ENCODE peak calls at places on chromosomes 4 and X, in nine cellular contexts. One of them, this sample, is unnamed.

GRCh38 chr4:57850141-57850540 is 740.0 kb upstream of the IGFBP7 start:
- DNase-seq in RWPE1: no peak
- DNase-seq in stimulated activated CD4-positive, alpha-beta T cell treated with anti-CD3 and anti-CD28 coated beads, Interleukin-15, amount 100 ng/mL, for 1 hour: no peak
- DNase-seq in AG04450: no peak
- DNase-seq in activated T-cell treated with anti-CD3 and anti-CD28 coated beads for 1 hour: no peak
- DNase-seq in memory B cell: no peak
- DNase-seq in neuronal stem cell: no peak
- DNase-seq in AG08396: no peak
- DNase-seq in HL-60: no peak
- DNase-seq in this sample: no peak

GRCh38 chr4:121411151-121411744 is 30.4 kb upstream of the QRFPR start:
- DNase-seq in RWPE1: no peak
- DNase-seq in activated T-cell treated with anti-CD3 and anti-CD28 coated beads for 1 hour: no peak
- DNase-seq in stimulated activated CD4-positive, alpha-beta T cell treated with anti-CD3 and anti-CD28 coated beads, Interleukin-15, amount 100 ng/mL, for 1 hour: no peak
- DNase-seq in memory B cell: no peak
- DNase-seq in AG08396: no peak
- DNase-seq in neuronal stem cell: no peak
- DNase-seq in HL-60: no peak
- DNase-seq in AG04450: no peak
- DNase-seq in this sample: no peak

GRCh38 chr4:110088670-110089069 is 109.7 kb downstream of the ELOVL6 start:
- DNase-seq in AG08396: no peak
- DNase-seq in activated T-cell treated with anti-CD3 and anti-CD28 coated beads for 1 hour: no peak
- DNase-seq in AG04450: peak; percentile 26
- DNase-seq in memory B cell: no peak
- DNase-seq in neuronal stem cell: no peak
- DNase-seq in HL-60: no peak
- DNase-seq in stimulated activated CD4-positive, alpha-beta T cell treated with anti-CD3 and anti-CD28 coated beads, Interleukin-15, amount 100 ng/mL, for 1 hour: no peak
- DNase-seq in RWPE1: no peak
- DNase-seq in this sample: no peak

GRCh38 chrX:48665991-48666390 is 17.6 kb upstream of the WAS start:
- DNase-seq in neuronal stem cell: no peak
- DNase-seq in HL-60: no peak
- DNase-seq in AG08396: peak; percentile 52
- DNase-seq in RWPE1: no peak
- DNase-seq in memory B cell: no peak
- DNase-seq in stimulated activated CD4-positive, alpha-beta T cell treated with anti-CD3 and anti-CD28 coated beads, Interleukin-15, amount 100 ng/mL, for 1 hour: no peak
- DNase-seq in activated T-cell treated with anti-CD3 and anti-CD28 coated beads for 1 hour: no peak
- DNase-seq in AG04450: no peak
- DNase-seq in this sample: no peak

GRCh38 chrX:23885803-23886202 is 21.9 kb downstream of the APOO start:
- DNase-seq in neuronal stem cell: no peak
- DNase-seq in HL-60: no peak
- DNase-seq in RWPE1: no peak
- DNase-seq in memory B cell: no peak
- DNase-seq in stimulated activated CD4-positive, alpha-beta T cell treated with anti-CD3 and anti-CD28 coated beads, Interleukin-15, amount 100 ng/mL, for 1 hour: no peak
- DNase-seq in AG08396: no peak
- DNase-seq in AG04450: no peak
- DNase-seq in activated T-cell treated with anti-CD3 and anti-CD28 coated beads for 1 hour: no peak
- DNase-seq in this sample: no peak

GRCh38 chr4:156493858-156494257 is 477.7 kb downstream of the PDGFC start:
- DNase-seq in memory B cell: no peak
- DNase-seq in RWPE1: no peak
- DNase-seq in stimulated activated CD4-positive, alpha-beta T cell treated with anti-CD3 and anti-CD28 coated beads, Interleukin-15, amount 100 ng/mL, for 1 hour: no peak
- DNase-seq in neuronal stem cell: no peak
- DNase-seq in HL-60: no peak
- DNase-seq in AG04450: no peak
- DNase-seq in AG08396: no peak
- DNase-seq in activated T-cell treated with anti-CD3 and anti-CD28 coated beads for 1 hour: no peak
- DNase-seq in this sample: no peak

GRCh38 chr4:16360694-16361262 is 134.5 kb upstream of the TAPT1 start:
- DNase-seq in RWPE1: no peak
- DNase-seq in memory B cell: no peak
- DNase-seq in AG08396: no peak
- DNase-seq in HL-60: no peak
- DNase-seq in stimulated activated CD4-positive, alpha-beta T cell treated with anti-CD3 and anti-CD28 coated beads, Interleukin-15, amount 100 ng/mL, for 1 hour: no peak
- DNase-seq in neuronal stem cell: no peak
- DNase-seq in AG04450: no peak
- DNase-seq in activated T-cell treated with anti-CD3 and anti-CD28 coated beads for 1 hour: no peak
- DNase-seq in this sample: no peak

GRCh38 chrX:72051589-72051988 is 80.1 kb downstream of the RTL5 start:
- DNase-seq in neuronal stem cell: no peak
- DNase-seq in AG04450: no peak
- DNase-seq in memory B cell: no peak
- DNase-seq in activated T-cell treated with anti-CD3 and anti-CD28 coated beads for 1 hour: no peak
- DNase-seq in HL-60: no peak
- DNase-seq in RWPE1: no peak
- DNase-seq in AG08396: no peak
- DNase-seq in stimulated activated CD4-positive, alpha-beta T cell treated with anti-CD3 and anti-CD28 coated beads, Interleukin-15, amount 100 ng/mL, for 1 hour: no peak
- DNase-seq in this sample: no peak

GRCh38 chr4:76373919-76374552 is 46.9 kb downstream of the CCDC158 start:
- DNase-seq in AG08396: no peak
- DNase-seq in HL-60: no peak
- DNase-seq in memory B cell: no peak
- DNase-seq in neuronal stem cell: no peak
- DNase-seq in AG04450: no peak
- DNase-seq in RWPE1: no peak
- DNase-seq in activated T-cell treated with anti-CD3 and anti-CD28 coated beads for 1 hour: no peak
- DNase-seq in stimulated activated CD4-positive, alpha-beta T cell treated with anti-CD3 and anti-CD28 coated beads, Interleukin-15, amount 100 ng/mL, for 1 hour: no peak
- DNase-seq in this sample: no peak

GRCh38 chrX:124346064-124346876 is at the start of gene SH2D1A:
- DNase-seq in AG08396: no peak
- DNase-seq in RWPE1: no peak
- DNase-seq in AG04450: no peak
- DNase-seq in memory B cell: no peak
- DNase-seq in activated T-cell treated with anti-CD3 and anti-CD28 coated beads for 1 hour: no peak
- DNase-seq in HL-60: peak; percentile 3
- DNase-seq in stimulated activated CD4-positive, alpha-beta T cell treated with anti-CD3 and anti-CD28 coated beads, Interleukin-15, amount 100 ng/mL, for 1 hour: peak; percentile 11
- DNase-seq in neuronal stem cell: no peak
- DNase-seq in this sample: no peak

GRCh38 chr4:87257523-87257922 is 37.1 kb upstream of the KLHL8 start:
- DNase-seq in memory B cell: no peak
- DNase-seq in RWPE1: no peak
- DNase-seq in HL-60: no peak
- DNase-seq in neuronal stem cell: no peak
- DNase-seq in activated T-cell treated with anti-CD3 and anti-CD28 coated beads for 1 hour: no peak
- DNase-seq in AG08396: no peak
- DNase-seq in stimulated activated CD4-positive, alpha-beta T cell treated with anti-CD3 and anti-CD28 coated beads, Interleukin-15, amount 100 ng/mL, for 1 hour: no peak
- DNase-seq in AG04450: no peak
- DNase-seq in this sample: no peak

GRCh38 chr4:151489462-151490203 is 80.7 kb downstream of the FHIP1A start:
- DNase-seq in HL-60: no peak
- DNase-seq in AG08396: no peak
- DNase-seq in stimulated activated CD4-positive, alpha-beta T cell treated with anti-CD3 and anti-CD28 coated beads, Interleukin-15, amount 100 ng/mL, for 1 hour: no peak
- DNase-seq in RWPE1: no peak
- DNase-seq in AG04450: no peak
- DNase-seq in activated T-cell treated with anti-CD3 and anti-CD28 coated beads for 1 hour: no peak
- DNase-seq in memory B cell: no peak
- DNase-seq in neuronal stem cell: no peak
- DNase-seq in this sample: no peak

GRCh38 chr4:176902710-176903323 is 110.1 kb upstream of the VEGFC start:
- DNase-seq in activated T-cell treated with anti-CD3 and anti-CD28 coated beads for 1 hour: no peak
- DNase-seq in RWPE1: peak; percentile 63
- DNase-seq in neuronal stem cell: no peak
- DNase-seq in HL-60: no peak
- DNase-seq in AG04450: peak; percentile 62
- DNase-seq in AG08396: peak; percentile 38
- DNase-seq in memory B cell: no peak
- DNase-seq in stimulated activated CD4-positive, alpha-beta T cell treated with anti-CD3 and anti-CD28 coated beads, Interleukin-15, amount 100 ng/mL, for 1 hour: no peak
- DNase-seq in this sample: no peak

GRCh38 chr4:98555798-98556445 is 102.5 kb downstream of the TSPAN5 start:
- DNase-seq in memory B cell: no peak
- DNase-seq in HL-60: no peak
- DNase-seq in RWPE1: no peak
- DNase-seq in stimulated activated CD4-positive, alpha-beta T cell treated with anti-CD3 and anti-CD28 coated beads, Interleukin-15, amount 100 ng/mL, for 1 hour: no peak
- DNase-seq in neuronal stem cell: no peak
- DNase-seq in AG08396: no peak
- DNase-seq in activated T-cell treated with anti-CD3 and anti-CD28 coated beads for 1 hour: no peak
- DNase-seq in AG04450: no peak
- DNase-seq in this sample: no peak

GRCh38 chrX:20320461-20321159 is 53.9 kb upstream of the RPS6KA3 start:
- DNase-seq in neuronal stem cell: no peak
- DNase-seq in AG08396: no peak
- DNase-seq in AG04450: no peak
- DNase-seq in memory B cell: peak; percentile 40
- DNase-seq in RWPE1: no peak
- DNase-seq in HL-60: peak; percentile 43
- DNase-seq in activated T-cell treated with anti-CD3 and anti-CD28 coated beads for 1 hour: peak; percentile 1
- DNase-seq in stimulated activated CD4-positive, alpha-beta T cell treated with anti-CD3 and anti-CD28 coated beads, Interleukin-15, amount 100 ng/mL, for 1 hour: no peak
- DNase-seq in this sample: no peak

GRCh38 chr4:183348706-183349659 is 26.8 kb upstream of the CLDN24 start:
- DNase-seq in HL-60: no peak
- DNase-seq in activated T-cell treated with anti-CD3 and anti-CD28 coated beads for 1 hour: no peak
- DNase-seq in RWPE1: peak; percentile 58
- DNase-seq in AG04450: peak; percentile 62
- DNase-seq in AG08396: peak; percentile 85
- DNase-seq in stimulated activated CD4-positive, alpha-beta T cell treated with anti-CD3 and anti-CD28 coated beads, Interleukin-15, amount 100 ng/mL, for 1 hour: no peak
- DNase-seq in neuronal stem cell: no peak
- DNase-seq in memory B cell: no peak
- DNase-seq in this sample: no peak

GRCh38 chr4:180598281-180598680 is 1644.9 kb upstream of the TENM3 start:
- DNase-seq in stimulated activated CD4-positive, alpha-beta T cell treated with anti-CD3 and anti-CD28 coated beads, Interleukin-15, amount 100 ng/mL, for 1 hour: no peak
- DNase-seq in AG04450: no peak
- DNase-seq in neuronal stem cell: no peak
- DNase-seq in activated T-cell treated with anti-CD3 and anti-CD28 coated beads for 1 hour: no peak
- DNase-seq in memory B cell: no peak
- DNase-seq in HL-60: no peak
- DNase-seq in RWPE1: no peak
- DNase-seq in AG08396: no peak
- DNase-seq in this sample: no peak

GRCh38 chrX:153667931-153668396 is 5.6 kb downstream of the PNCK start:
- DNase-seq in activated T-cell treated with anti-CD3 and anti-CD28 coated beads for 1 hour: peak; percentile 67
- DNase-seq in stimulated activated CD4-positive, alpha-beta T cell treated with anti-CD3 and anti-CD28 coated beads, Interleukin-15, amount 100 ng/mL, for 1 hour: peak; percentile 44
- DNase-seq in HL-60: peak; percentile 73
- DNase-seq in memory B cell: peak; percentile 67
- DNase-seq in AG04450: peak; percentile 30
- DNase-seq in RWPE1: peak; percentile 62
- DNase-seq in AG08396: peak; percentile 88
- DNase-seq in neuronal stem cell: no peak
- DNase-seq in this sample: peak; percentile 75

GRCh38 chr4:26144526-26145167 is 176.2 kb upstream of the RBPJ start:
- DNase-seq in AG04450: no peak
- DNase-seq in neuronal stem cell: no peak
- DNase-seq in RWPE1: peak; percentile 5
- DNase-seq in stimulated activated CD4-positive, alpha-beta T cell treated with anti-CD3 and anti-CD28 coated beads, Interleukin-15, amount 100 ng/mL, for 1 hour: no peak
- DNase-seq in activated T-cell treated with anti-CD3 and anti-CD28 coated beads for 1 hour: no peak
- DNase-seq in HL-60: no peak
- DNase-seq in memory B cell: no peak
- DNase-seq in AG08396: peak; percentile 13
- DNase-seq in this sample: no peak

GRCh38 chr4:55125763-55126541 is 557 bp upstream of the KDR start:
- DNase-seq in stimulated activated CD4-positive, alpha-beta T cell treated with anti-CD3 and anti-CD28 coated beads, Interleukin-15, amount 100 ng/mL, for 1 hour: no peak
- DNase-seq in neuronal stem cell: no peak
- DNase-seq in AG04450: no peak
- DNase-seq in RWPE1: no peak
- DNase-seq in AG08396: no peak
- DNase-seq in activated T-cell treated with anti-CD3 and anti-CD28 coated beads for 1 hour: no peak
- DNase-seq in HL-60: no peak
- DNase-seq in memory B cell: no peak
- DNase-seq in this sample: no peak

GRCh38 chr4:142383800-142384470 is 462.2 kb downstream of the INPP4B start:
- DNase-seq in AG08396: no peak
- DNase-seq in AG04450: no peak
- DNase-seq in HL-60: no peak
- DNase-seq in memory B cell: no peak
- DNase-seq in stimulated activated CD4-positive, alpha-beta T cell treated with anti-CD3 and anti-CD28 coated beads, Interleukin-15, amount 100 ng/mL, for 1 hour: no peak
- DNase-seq in RWPE1: no peak
- DNase-seq in activated T-cell treated with anti-CD3 and anti-CD28 coated beads for 1 hour: no peak
- DNase-seq in neuronal stem cell: no peak
- DNase-seq in this sample: no peak

GRCh38 chr4:2335729-2336101 is 73.8 kb upstream of the MXD4 start:
- DNase-seq in RWPE1: no peak
- DNase-seq in activated T-cell treated with anti-CD3 and anti-CD28 coated beads for 1 hour: no peak
- DNase-seq in memory B cell: no peak
- DNase-seq in AG08396: no peak
- DNase-seq in stimulated activated CD4-positive, alpha-beta T cell treated with anti-CD3 and anti-CD28 coated beads, Interleukin-15, amount 100 ng/mL, for 1 hour: no peak
- DNase-seq in neuronal stem cell: no peak
- DNase-seq in HL-60: no peak
- DNase-seq in AG04450: no peak
- DNase-seq in this sample: no peak

GRCh38 chr4:65865489-65865888 is 195.2 kb upstream of the EPHA5 start:
- DNase-seq in AG04450: no peak
- DNase-seq in RWPE1: peak; percentile 1
- DNase-seq in AG08396: no peak
- DNase-seq in HL-60: no peak
- DNase-seq in stimulated activated CD4-positive, alpha-beta T cell treated with anti-CD3 and anti-CD28 coated beads, Interleukin-15, amount 100 ng/mL, for 1 hour: no peak
- DNase-seq in memory B cell: no peak
- DNase-seq in neuronal stem cell: no peak
- DNase-seq in activated T-cell treated with anti-CD3 and anti-CD28 coated beads for 1 hour: no peak
- DNase-seq in this sample: no peak

GRCh38 chrX:77953708-77954107 is 15.7 kb downstream of the PGAM4 start:
- DNase-seq in HL-60: no peak
- DNase-seq in neuronal stem cell: no peak
- DNase-seq in activated T-cell treated with anti-CD3 and anti-CD28 coated beads for 1 hour: no peak
- DNase-seq in AG04450: no peak
- DNase-seq in AG08396: no peak
- DNase-seq in stimulated activated CD4-positive, alpha-beta T cell treated with anti-CD3 and anti-CD28 coated beads, Interleukin-15, amount 100 ng/mL, for 1 hour: no peak
- DNase-seq in memory B cell: no peak
- DNase-seq in RWPE1: peak; percentile 0
- DNase-seq in this sample: no peak

GRCh38 chrX:41779941-41780340 is 56.0 kb downstream of the GPR82 start:
- DNase-seq in neuronal stem cell: no peak
- DNase-seq in AG08396: no peak
- DNase-seq in HL-60: no peak
- DNase-seq in activated T-cell treated with anti-CD3 and anti-CD28 coated beads for 1 hour: no peak
- DNase-seq in memory B cell: no peak
- DNase-seq in AG04450: no peak
- DNase-seq in stimulated activated CD4-positive, alpha-beta T cell treated with anti-CD3 and anti-CD28 coated beads, Interleukin-15, amount 100 ng/mL, for 1 hour: no peak
- DNase-seq in RWPE1: no peak
- DNase-seq in this sample: no peak

GRCh38 chr4:6115746-6116586 is 84.4 kb downstream of the JAKMIP1 start:
- DNase-seq in neuronal stem cell: no peak
- DNase-seq in AG08396: no peak
- DNase-seq in HL-60: no peak
- DNase-seq in activated T-cell treated with anti-CD3 and anti-CD28 coated beads for 1 hour: no peak
- DNase-seq in AG04450: no peak
- DNase-seq in memory B cell: no peak
- DNase-seq in stimulated activated CD4-positive, alpha-beta T cell treated with anti-CD3 and anti-CD28 coated beads, Interleukin-15, amount 100 ng/mL, for 1 hour: no peak
- DNase-seq in RWPE1: no peak
- DNase-seq in this sample: no peak

GRCh38 chr4:109009909-109010308 is 247.1 kb upstream of the ETNPPL start:
- DNase-seq in AG04450: peak; percentile 45
- DNase-seq in HL-60: no peak
- DNase-seq in AG08396: no peak
- DNase-seq in RWPE1: no peak
- DNase-seq in neuronal stem cell: no peak
- DNase-seq in memory B cell: no peak
- DNase-seq in stimulated activated CD4-positive, alpha-beta T cell treated with anti-CD3 and anti-CD28 coated beads, Interleukin-15, amount 100 ng/mL, for 1 hour: no peak
- DNase-seq in activated T-cell treated with anti-CD3 and anti-CD28 coated beads for 1 hour: no peak
- DNase-seq in this sample: no peak

GRCh38 chrX:9341305-9342201 is 123.3 kb upstream of the TBL1X start:
- DNase-seq in neuronal stem cell: peak; percentile 3
- DNase-seq in AG04450: no peak
- DNase-seq in memory B cell: peak; percentile 72
- DNase-seq in HL-60: peak; percentile 84
- DNase-seq in activated T-cell treated with anti-CD3 and anti-CD28 coated beads for 1 hour: no peak
- DNase-seq in stimulated activated CD4-positive, alpha-beta T cell treated with anti-CD3 and anti-CD28 coated beads, Interleukin-15, amount 100 ng/mL, for 1 hour: no peak
- DNase-seq in AG08396: no peak
- DNase-seq in RWPE1: no peak
- DNase-seq in this sample: peak; percentile 40

GRCh38 chr4:159227984-159228383 is 125.1 kb downstream of the RAPGEF2 start:
- DNase-seq in neuronal stem cell: peak; percentile 43
- DNase-seq in stimulated activated CD4-positive, alpha-beta T cell treated with anti-CD3 and anti-CD28 coated beads, Interleukin-15, amount 100 ng/mL, for 1 hour: no peak
- DNase-seq in RWPE1: peak; percentile 46
- DNase-seq in activated T-cell treated with anti-CD3 and anti-CD28 coated beads for 1 hour: no peak
- DNase-seq in HL-60: no peak
- DNase-seq in AG04450: peak; percentile 85
- DNase-seq in memory B cell: no peak
- DNase-seq in AG08396: peak; percentile 86
- DNase-seq in this sample: no peak

GRCh38 chr4:56055027-56055976 is 106.6 kb downstream of the CEP135 start:
- DNase-seq in AG08396: no peak
- DNase-seq in AG04450: no peak
- DNase-seq in RWPE1: no peak
- DNase-seq in memory B cell: no peak
- DNase-seq in HL-60: no peak
- DNase-seq in stimulated activated CD4-positive, alpha-beta T cell treated with anti-CD3 and anti-CD28 coated beads, Interleukin-15, amount 100 ng/mL, for 1 hour: no peak
- DNase-seq in neuronal stem cell: peak; percentile 24
- DNase-seq in activated T-cell treated with anti-CD3 and anti-CD28 coated beads for 1 hour: no peak
- DNase-seq in this sample: no peak

GRCh38 chrX:120419465-120419864 is 49.6 kb downstream of the LAMP2 start:
- DNase-seq in neuronal stem cell: no peak
- DNase-seq in stimulated activated CD4-positive, alpha-beta T cell treated with anti-CD3 and anti-CD28 coated beads, Interleukin-15, amount 100 ng/mL, for 1 hour: no peak
- DNase-seq in AG08396: no peak
- DNase-seq in AG04450: no peak
- DNase-seq in HL-60: no peak
- DNase-seq in activated T-cell treated with anti-CD3 and anti-CD28 coated beads for 1 hour: no peak
- DNase-seq in RWPE1: no peak
- DNase-seq in memory B cell: peak; percentile 12
- DNase-seq in this sample: no peak